ENCODE peak calls at places on chromosomes 16 and 17, in eight cellular contexts. W is cardiac muscle cell; Q is kidney epithelial cell; Z is CD4-positive, alpha-beta T cell; I is psoas muscle; B is neural progenitor cell; V is AG04450; U is NB4. C is an unnamed sample.

GRCh38 chr17:3977387-3977786 is 13.2 kb upstream of the ATP2A3 start:
- DNase-seq in I (no peak), W (no peak), B (no peak), U (no peak), Z (no peak), Q (no peak), V (no peak), C (no peak)

GRCh38 chr17:32269377-32269776 is 3.7 kb downstream of the RHBDL3 start:
- DNase-seq in V (no peak), B (no peak), Q (no peak), U (no peak), W (no peak), I (no peak), Z (no peak), C (no peak)

GRCh38 chr17:49090885-49091594 is 41.5 kb upstream of the B4GALNT2 start:
- DNase-seq in I (no peak), V (no peak), Q (no peak), B (no peak), W (peak; percentile 32), Z (no peak), U (no peak), C (no peak)

GRCh38 chr16:49354991-49355390 is 18.6 kb upstream of the C16orf78 start:
- DNase-seq in I (no peak), V (no peak), U (no peak), W (no peak), Q (no peak), B (no peak), Z (no peak), C (no peak)

GRCh38 chr17:81179861-81180260 is 13.8 kb upstream of the AATK start:
- DNase-seq in Q (no peak), U (no peak), V (no peak), B (no peak), W (peak; percentile 59), I (no peak), Z (no peak), C (no peak)

GRCh38 chr16:87582221-87582965 is 19.9 kb upstream of the JPH3 start:
- DNase-seq in Q (no peak), I (peak; percentile 61), U (peak; percentile 21), W (no peak), V (no peak), B (peak; percentile 35), Z (no peak), C (no peak)

GRCh38 chr17:28514571-28515002 is 8.4 kb downstream of the FOXN1 start:
- DNase-seq in U (no peak), I (no peak), Q (no peak), B (no peak), V (no peak), W (no peak), Z (no peak), C (no peak)

GRCh38 chr16:3673676-3674377 is 19.3 kb downstream of the DNASE1 start:
- DNase-seq in V (no peak), W (no peak), Q (no peak), U (no peak), B (no peak), I (no peak), Z (no peak), C (no peak)

GRCh38 chr17:52145496-52145895 is 13.0 kb downstream of the CA10 start:
- DNase-seq in V (no peak), U (no peak), Q (peak; percentile 63), Z (no peak), W (no peak), B (no peak), I (no peak), C (no peak)

GRCh38 chr17:62178579-62178978 is 113.5 kb upstream of the MED13 start:
- DNase-seq in U (no peak), W (no peak), V (no peak), Q (no peak), B (no peak), I (no peak), Z (no peak), C (no peak)

GRCh38 chr17:13508916-13509315 is 92.8 kb downstream of the HS3ST3A1 start:
- DNase-seq in U (peak; percentile 13), B (no peak), Q (no peak), V (no peak), Z (no peak), I (no peak), W (no peak), C (no peak)

GRCh38 chr16:55900616-55901393 is 25.6 kb upstream of the CES5A start:
- DNase-seq in B (no peak), Z (no peak), V (no peak), I (no peak), U (no peak), Q (no peak), W (no peak), C (no peak)

GRCh38 chr17:38467491-38467890 is 39.2 kb downstream of the ARHGAP23 start:
- DNase-seq in V (no peak), Q (no peak), U (no peak), Z (no peak), W (no peak), B (no peak), I (no peak), C (no peak)

GRCh38 chr17:32222621-32223020 is 43.0 kb upstream of the RHBDL3 start:
- DNase-seq in B (no peak), W (no peak), Q (no peak), Z (no peak), I (no peak), V (no peak), U (no peak), C (no peak)

GRCh38 chr16:72818286-72818845 is 229.6 kb downstream of the ZFHX3 start:
- DNase-seq in V (no peak), Z (no peak), Q (no peak), B (peak; percentile 49), U (peak; percentile 24), W (no peak), I (no peak), C (peak; percentile 23)

DNA sequence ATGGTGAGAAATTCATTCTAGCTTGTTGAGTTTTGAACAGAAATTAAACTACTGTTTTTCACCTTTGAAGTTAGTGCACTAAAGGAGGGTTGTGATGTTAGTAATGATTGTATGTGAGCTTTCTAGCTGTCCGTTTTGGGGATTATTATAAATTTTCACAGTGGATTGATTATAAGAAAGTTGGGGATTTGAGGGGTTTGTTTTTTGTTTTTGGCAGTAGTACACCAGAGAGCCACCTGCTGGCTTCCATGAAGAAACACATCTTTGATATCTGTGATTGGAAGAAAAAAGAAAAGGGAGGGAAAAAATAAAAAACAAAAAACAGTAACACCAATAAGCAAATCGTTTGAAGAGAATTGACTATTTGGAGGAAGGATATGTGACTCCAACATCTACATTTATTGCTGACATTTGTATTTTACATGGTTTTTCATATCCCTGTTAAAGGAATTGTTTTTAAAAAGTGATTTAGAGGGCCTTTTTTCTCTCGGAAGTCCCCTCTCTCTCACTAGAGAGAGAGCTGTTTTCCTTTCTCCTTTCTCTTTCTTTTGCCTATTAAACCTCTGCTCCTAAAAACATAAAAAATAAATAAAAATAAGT is 1469.5 kb upstream of the GOT2 start:
- DNase-seq in W (peak; percentile 28), I (no peak), Z (no peak), Q (no peak), U (peak; percentile 29), B (peak; percentile 26), V (no peak), C (peak; percentile 9)
- TF ChIP-seq CTCF in W (no peak), I (no peak), Z (no peak), Q (peak; percentile 55), U (peak; percentile 49), B (peak; percentile 67), V (peak; percentile 24), C (peak; percentile 64)

DNA sequence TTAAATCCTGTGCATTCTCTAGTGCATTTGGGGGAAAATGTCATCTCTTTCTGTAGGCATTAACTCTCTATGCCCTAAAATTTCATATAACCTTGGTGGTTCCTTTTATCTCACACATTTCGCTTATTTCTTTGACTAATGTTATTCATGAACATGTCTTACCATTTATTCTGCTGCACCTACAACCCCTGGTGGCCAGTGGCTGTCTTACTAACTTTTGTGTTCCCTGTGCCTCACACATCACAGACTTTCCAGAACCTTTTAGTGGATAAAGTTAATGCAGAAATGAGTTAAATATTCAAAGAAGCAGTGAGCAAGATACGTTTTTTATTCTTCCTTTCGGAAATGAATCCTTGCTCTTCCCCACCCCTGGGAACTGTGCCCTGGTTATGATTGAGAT is 111.9 kb downstream of the CDH13 start:
- DNase-seq in Z (no peak), V (no peak), B (no peak), Q (no peak), U (no peak), I (no peak), W (peak; percentile 3), C (no peak)
- TF ChIP-seq CTCF in Z (no peak), V (peak; percentile 46), B (peak; percentile 36), Q (peak; percentile 14), U (no peak), I (peak; percentile 36), W (peak; percentile 50), C (no peak)

DNA sequence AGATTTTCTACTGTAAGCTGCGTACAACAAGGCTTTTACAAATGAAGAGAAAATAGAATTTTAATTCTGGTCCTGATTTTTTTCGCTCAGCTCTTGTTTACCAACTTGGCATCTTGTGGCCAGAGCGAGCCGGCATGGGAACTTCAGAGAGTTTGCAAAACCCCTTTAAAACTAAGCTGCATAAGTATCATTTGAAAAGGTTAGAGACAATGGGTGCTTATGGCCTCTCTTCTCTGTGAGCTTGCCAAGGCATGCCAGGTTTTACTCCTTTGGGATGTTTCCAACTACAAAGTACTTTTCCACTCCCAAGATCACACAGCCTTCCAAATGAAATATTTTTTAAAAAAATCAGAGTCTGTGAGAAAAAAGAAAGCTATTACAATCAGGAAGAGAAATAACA is 62.4 kb upstream of the FA2H start:
- DNase-seq in I (no peak), B (no peak), V (no peak), Z (no peak), Q (no peak), W (no peak), U (no peak), C (no peak)
- TF ChIP-seq CTCF in I (no peak), B (no peak), V (no peak), Z (no peak), Q (no peak), W (no peak), U (no peak), C (no peak)

GRCh38 chr16:58656872-58657271 is 27.2 kb upstream of the CNOT1 start:
- DNase-seq in W (no peak), Z (no peak), B (no peak), Q (no peak), U (no peak), V (no peak), I (no peak), C (no peak)

GRCh38 chr16:58658796-58659211 is 25.8 kb downstream of the SLC38A7 start:
- DNase-seq in W (no peak), Q (no peak), Z (no peak), B (no peak), V (no peak), I (no peak), U (peak; percentile 69), C (no peak)

GRCh38 chr16:58665200-58665599 is 19.4 kb downstream of the SLC38A7 start:
- DNase-seq in V (no peak), Q (no peak), B (peak; percentile 30), U (no peak), W (no peak), Z (no peak), I (no peak), C (no peak)

DNA sequence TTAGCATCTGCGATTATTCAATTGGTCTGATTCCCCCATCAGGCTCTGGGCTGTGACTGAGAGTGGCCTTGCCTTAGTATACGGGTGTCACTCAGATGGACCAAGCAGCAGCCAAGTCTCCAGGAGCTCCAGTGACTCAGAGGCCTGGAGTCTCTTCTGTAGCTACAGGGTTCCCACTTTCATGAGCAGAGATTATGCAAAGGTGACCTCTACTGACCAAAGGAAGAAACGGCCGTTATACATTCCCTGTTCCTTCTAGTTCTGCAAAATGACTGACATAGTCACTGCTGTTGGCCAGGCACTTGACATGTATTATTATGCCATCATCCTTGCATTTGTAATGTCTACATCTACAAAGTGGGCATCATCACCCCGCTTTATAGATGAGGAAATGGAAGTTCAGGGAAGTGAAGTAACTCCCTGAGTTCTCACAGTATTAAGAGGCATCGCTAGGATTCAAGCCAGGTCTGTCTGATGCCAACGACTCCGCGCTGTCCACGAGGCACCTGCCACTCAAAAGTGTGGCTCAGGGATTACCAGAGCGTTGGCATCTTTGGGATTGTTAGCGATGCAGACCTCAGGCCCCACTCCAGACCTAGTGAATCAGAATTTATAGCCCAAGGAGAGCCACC is 23.3 kb downstream of the SLC38A7 start:
- DNase-seq in Q (peak; percentile 64), W (peak; percentile 76), I (peak; percentile 54), U (peak; percentile 86), B (peak; percentile 79), V (peak; percentile 66), Z (no peak), C (peak; percentile 48)
- TF ChIP-seq CTCF in Q (peak; percentile 63), W (peak; percentile 70), I (peak; percentile 59), U (peak; percentile 81), B (peak; percentile 70), V (peak; percentile 81), Z (peak; percentile 15), C (peak; percentile 39)

C was measured in endothelial cell.